ENCODE peak calls at places on chromosomes 7 and 10, in ten cellular contexts. X is EL; S is NCI-H82; P is left kidney; W is M059J; D is H54; F is activated CD8-positive, alpha-beta memory T cell treated with anti-CD3 and anti-CD28 coated beads, Interleukin-2, amount 10 ng/mL, durations not matched to agents 7 days and 5 days; R is fibroblast of mammary gland; N is RWPE1; K is kidney tubule cell. T is an unnamed sample.

GRCh38 chr7:43303740-43304241 is 191.3 kb downstream of the HECW1 start:
- DNase-seq in D (no peak), K (peak), N (no peak), P (no peak), R (peak), F (no peak), X (peak), W (peak), S (no peak), T (peak)

GRCh38 chr7:102260856-102261255 is 25.8 kb upstream of the SH2B2 start:
- DNase-seq in D (no peak), S (peak), N (no peak), F (no peak), W (peak), P (peak), R (peak), K (peak), X (no peak), T (peak)

GRCh38 chr10:116809528-116810500 is 39.5 kb upstream of the ENO4 start:
- DNase-seq in R (peak), W (no peak), S (peak), X (peak), P (peak), N (peak), F (no peak), D (peak), K (peak), T (peak)

GRCh38 chr10:71223365-71224058 is 11.1 kb downstream of the UNC5B start:
- DNase-seq in R (no peak), N (no peak), F (no peak), W (no peak), D (no peak), P (no peak), K (no peak), X (no peak), S (no peak), T (no peak)

GRCh38 chr10:47137311-47137851 is 162.6 kb upstream of the GDF10 start:
- DNase-seq in W (peak), D (peak), P (no peak), N (peak), F (no peak), K (peak), R (peak), S (no peak), X (peak), T (peak)

GRCh38 chr10:86247588-86247987 is 119.0 kb downstream of the GRID1 start:
- DNase-seq in F (no peak), K (no peak), D (no peak), W (no peak), S (no peak), R (no peak), P (no peak), N (no peak), X (no peak), T (no peak)

GRCh38 chr7:46752881-46753366 is 829.0 kb downstream of the TNS3 start:
- DNase-seq in X (peak), D (peak), N (peak), R (peak), P (no peak), W (peak), S (no peak), K (peak), F (no peak), T (peak)

GRCh38 chr10:126723226-126723625 is 52.7 kb upstream of the C10orf90 start:
- DNase-seq in N (no peak), F (no peak), R (no peak), K (no peak), P (no peak), S (no peak), D (no peak), W (no peak), X (no peak), T (no peak)

GRCh38 chr7:4862156-4862555 is 326 bp upstream of the PAPOLB start:
- DNase-seq in D (no peak), S (no peak), P (no peak), X (no peak), N (no peak), F (no peak), W (no peak), K (no peak), R (no peak), T (no peak)

GRCh38 chr7:106916689-106917088 is 51.6 kb downstream of the PIK3CG start:
- DNase-seq in P (no peak), X (no peak), D (no peak), R (peak), F (no peak), W (no peak), K (no peak), S (peak), N (no peak), T (no peak)

GRCh38 chr10:4708123-4708759 is 117.8 kb upstream of the AKR1E2 start:
- DNase-seq in S (peak), W (no peak), P (no peak), R (no peak), K (no peak), N (no peak), D (no peak), X (no peak), F (no peak), T (no peak)

GRCh38 chr10:125878957-125879835 is 1.9 kb downstream of the DHX32 start:
- DNase-seq in P (no peak), K (peak), R (peak), W (peak), D (peak), N (peak), F (no peak), X (peak), S (no peak), T (peak)

T was measured in RPMI7951.